ENCODE peak calls at places on chromosomes 13 and 19, in seven cellular contexts. One of them, this sample, is unnamed.

GRCh38 chr13:110872768-110873638 is 41.9 kb downstream of the ANKRD10 start:
- DNase-seq in cardiac fibroblast: no peak
- DNase-seq in fibroblast of mammary gland: no peak
- DNase-seq in body of pancreas: no peak
- DNase-seq in hepatocyte: no peak
- DNase-seq in transverse colon: no peak
- DNase-seq in A549: no peak
- DNase-seq in this sample: no peak

GRCh38 chr13:94710881-94711560 is 1.3 kb downstream of the SOX21 start:
- DNase-seq in cardiac fibroblast: peak; percentile 5
- DNase-seq in A549: peak; percentile 55
- DNase-seq in transverse colon: no peak
- DNase-seq in hepatocyte: peak; percentile 43
- DNase-seq in body of pancreas: no peak
- DNase-seq in fibroblast of mammary gland: no peak
- DNase-seq in this sample: peak; percentile 11

GRCh38 chr13:109093988-109094387 is 464.6 kb downstream of the MYO16 start:
- DNase-seq in body of pancreas: no peak
- DNase-seq in cardiac fibroblast: no peak
- DNase-seq in hepatocyte: no peak
- DNase-seq in transverse colon: no peak
- DNase-seq in A549: no peak
- DNase-seq in fibroblast of mammary gland: no peak
- DNase-seq in this sample: no peak

GRCh38 chr13:66574606-66575005 is 655.5 kb downstream of the PCDH9 start:
- DNase-seq in fibroblast of mammary gland: no peak
- DNase-seq in transverse colon: no peak
- DNase-seq in A549: no peak
- DNase-seq in body of pancreas: no peak
- DNase-seq in cardiac fibroblast: no peak
- DNase-seq in hepatocyte: no peak
- DNase-seq in this sample: peak; percentile 48

GRCh38 chr13:49436890-49437289 is 7.0 kb downstream of the CAB39L start:
- DNase-seq in transverse colon: no peak
- DNase-seq in fibroblast of mammary gland: peak; percentile 79
- DNase-seq in A549: no peak
- DNase-seq in hepatocyte: peak; percentile 20
- DNase-seq in cardiac fibroblast: peak; percentile 79
- DNase-seq in body of pancreas: peak; percentile 43
- DNase-seq in this sample: peak; percentile 65

GRCh38 chr13:28346136-28346535 is 148.8 kb downstream of the FLT1 start:
- DNase-seq in hepatocyte: no peak
- DNase-seq in A549: no peak
- DNase-seq in fibroblast of mammary gland: no peak
- DNase-seq in transverse colon: no peak
- DNase-seq in cardiac fibroblast: no peak
- DNase-seq in body of pancreas: no peak
- DNase-seq in this sample: no peak

GRCh38 chr19:55336101-55336500 is 3.6 kb upstream of the KMT5C start:
- DNase-seq in body of pancreas: no peak
- DNase-seq in transverse colon: no peak
- DNase-seq in cardiac fibroblast: no peak
- DNase-seq in fibroblast of mammary gland: no peak
- DNase-seq in hepatocyte: no peak
- DNase-seq in A549: no peak
- DNase-seq in this sample: no peak

GRCh38 chr19:29255912-29256311 is 43.0 kb upstream of the UQCRFS1 start:
- DNase-seq in cardiac fibroblast: no peak
- DNase-seq in transverse colon: no peak
- DNase-seq in body of pancreas: no peak
- DNase-seq in A549: no peak
- DNase-seq in fibroblast of mammary gland: no peak
- DNase-seq in hepatocyte: no peak
- DNase-seq in this sample: no peak

GRCh38 chr19:48918071-48918470 is 15.4 kb upstream of the DHDH start:
- DNase-seq in fibroblast of mammary gland: no peak
- DNase-seq in hepatocyte: no peak
- DNase-seq in body of pancreas: no peak
- DNase-seq in transverse colon: no peak
- DNase-seq in cardiac fibroblast: no peak
- DNase-seq in A549: no peak
- DNase-seq in this sample: no peak

GRCh38 chr19:3783660-3784584 is 2.3 kb downstream of the MATK start:
- DNase-seq in A549: no peak
- DNase-seq in transverse colon: no peak
- DNase-seq in fibroblast of mammary gland: no peak
- DNase-seq in hepatocyte: no peak
- DNase-seq in body of pancreas: no peak
- DNase-seq in cardiac fibroblast: no peak
- DNase-seq in this sample: no peak

GRCh38 chr13:99425485-99426341 is 75.6 kb upstream of the TM9SF2 start:
- DNase-seq in hepatocyte: no peak
- DNase-seq in fibroblast of mammary gland: no peak
- DNase-seq in transverse colon: peak; percentile 64
- DNase-seq in body of pancreas: no peak
- DNase-seq in cardiac fibroblast: no peak
- DNase-seq in A549: no peak
- DNase-seq in this sample: no peak

GRCh38 chr13:107276936-107277335 is 709.0 kb upstream of the ARGLU1 start:
- DNase-seq in cardiac fibroblast: peak; percentile 23
- DNase-seq in body of pancreas: no peak
- DNase-seq in hepatocyte: no peak
- DNase-seq in A549: no peak
- DNase-seq in fibroblast of mammary gland: no peak
- DNase-seq in transverse colon: no peak
- DNase-seq in this sample: peak; percentile 19

GRCh38 chr13:79455331-79455730 is 25.6 kb upstream of the NDFIP2 start:
- DNase-seq in transverse colon: no peak
- DNase-seq in body of pancreas: no peak
- DNase-seq in A549: no peak
- DNase-seq in cardiac fibroblast: no peak
- DNase-seq in fibroblast of mammary gland: peak; percentile 30
- DNase-seq in hepatocyte: no peak
- DNase-seq in this sample: no peak

GRCh38 chr19:41324921-41325639 is 15.1 kb downstream of the CCDC97 start:
- DNase-seq in cardiac fibroblast: peak; percentile 84
- DNase-seq in hepatocyte: peak; percentile 80
- DNase-seq in transverse colon: peak; percentile 57
- DNase-seq in A549: peak; percentile 83
- DNase-seq in body of pancreas: peak; percentile 62
- DNase-seq in fibroblast of mammary gland: peak; percentile 95
- DNase-seq in this sample: peak; percentile 83
- H3K4me3 ChIP-seq in cardiac fibroblast: no peak overlapping the region
- H3K4me3 ChIP-seq in hepatocyte: peak overlapping the region; percentile 10
- H3K4me3 ChIP-seq in transverse colon: no peak overlapping the region
- H3K4me3 ChIP-seq in A549: no peak overlapping the region
- H3K4me3 ChIP-seq in body of pancreas: no peak overlapping the region
- H3K4me3 ChIP-seq in fibroblast of mammary gland: peak overlapping the region; percentile 5
- H3K4me3 ChIP-seq in this sample: no peak overlapping the region

GRCh38 chr19:40444181-40445005 is at the start of gene SERTAD3:
- DNase-seq in cardiac fibroblast: peak; percentile 97
- DNase-seq in fibroblast of mammary gland: peak; percentile 89
- DNase-seq in body of pancreas: peak; percentile 99
- DNase-seq in transverse colon: peak; percentile 99
- DNase-seq in hepatocyte: peak; percentile 99
- DNase-seq in A549: peak; percentile 100
- DNase-seq in this sample: peak; percentile 97
- TF ChIP-seq CTCF in cardiac fibroblast: peak; percentile 9
- TF ChIP-seq CTCF in fibroblast of mammary gland: no peak
- TF ChIP-seq CTCF in body of pancreas: peak; percentile 27
- TF ChIP-seq CTCF in transverse colon: no peak
- TF ChIP-seq CTCF in hepatocyte: peak; percentile 51
- TF ChIP-seq CTCF in A549: peak; percentile 58
- TF ChIP-seq CTCF in this sample: peak; percentile 35

GRCh38 chr19:18401580-18402112 is 4.2 kb upstream of the LRRC25 start:
- DNase-seq in A549: no peak
- DNase-seq in transverse colon: peak; percentile 85
- DNase-seq in cardiac fibroblast: peak; percentile 85
- DNase-seq in fibroblast of mammary gland: peak; percentile 71
- DNase-seq in hepatocyte: peak; percentile 90
- DNase-seq in body of pancreas: peak; percentile 48
- DNase-seq in this sample: peak; percentile 57
- H3K4me3 ChIP-seq in A549: no peak overlapping the region
- H3K4me3 ChIP-seq in transverse colon: no peak overlapping the region
- H3K4me3 ChIP-seq in cardiac fibroblast: no peak overlapping the region
- H3K4me3 ChIP-seq in fibroblast of mammary gland: no peak overlapping the region
- H3K4me3 ChIP-seq in hepatocyte: no peak overlapping the region
- H3K4me3 ChIP-seq in body of pancreas: no peak overlapping the region
- H3K4me3 ChIP-seq in this sample: no peak overlapping the region

DNA sequence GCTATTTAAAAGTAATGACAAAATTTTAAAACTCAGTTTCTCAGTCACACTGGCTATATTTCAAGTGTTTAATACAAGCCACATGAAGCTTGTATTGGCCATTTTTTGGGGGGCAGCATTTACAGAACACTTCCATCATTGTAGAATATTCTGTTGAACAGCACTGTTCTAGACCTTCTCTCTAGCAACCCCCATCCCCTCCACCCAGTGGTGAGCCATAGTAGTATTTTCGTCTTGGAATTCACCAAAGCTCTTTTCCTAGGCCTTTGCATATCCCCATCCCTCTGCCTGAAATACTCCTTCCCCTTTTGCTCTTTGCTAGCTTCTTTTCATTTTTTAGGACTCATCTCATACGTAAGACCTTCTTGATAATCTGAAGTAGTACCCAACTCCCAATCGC is 99.5 kb downstream of the ZC3H13 start:
- DNase-seq in body of pancreas: no peak
- DNase-seq in cardiac fibroblast: no peak
- DNase-seq in transverse colon: no peak
- DNase-seq in hepatocyte: no peak
- DNase-seq in fibroblast of mammary gland: no peak
- DNase-seq in A549: no peak
- DNase-seq in this sample: no peak
- TF ChIP-seq CTCF in body of pancreas: no peak
- TF ChIP-seq CTCF in cardiac fibroblast: no peak
- TF ChIP-seq CTCF in transverse colon: no peak
- TF ChIP-seq CTCF in hepatocyte: no peak
- TF ChIP-seq CTCF in fibroblast of mammary gland: no peak
- TF ChIP-seq CTCF in A549: no peak
- TF ChIP-seq CTCF in this sample: no peak

GRCh38 chr19:6730153-6730804 is 7.1 kb downstream of the GPR108 start:
- DNase-seq in cardiac fibroblast: no peak
- DNase-seq in A549: peak; percentile 49
- DNase-seq in hepatocyte: peak; percentile 92
- DNase-seq in transverse colon: peak; percentile 94
- DNase-seq in body of pancreas: peak; percentile 82
- DNase-seq in fibroblast of mammary gland: peak; percentile 12
- DNase-seq in this sample: no peak
- H3K4me3 ChIP-seq in cardiac fibroblast: no peak overlapping the region
- H3K4me3 ChIP-seq in A549: no peak overlapping the region
- H3K4me3 ChIP-seq in hepatocyte: no peak overlapping the region
- H3K4me3 ChIP-seq in transverse colon: peak overlapping the region; percentile 1
- H3K4me3 ChIP-seq in body of pancreas: no peak overlapping the region
- H3K4me3 ChIP-seq in fibroblast of mammary gland: no peak overlapping the region
- H3K4me3 ChIP-seq in this sample: no peak overlapping the region

GRCh38 chr19:1384478-1385110 is 887 bp downstream of the NDUFS7 start:
- DNase-seq in cardiac fibroblast: no peak
- DNase-seq in hepatocyte: no peak
- DNase-seq in transverse colon: no peak
- DNase-seq in body of pancreas: no peak
- DNase-seq in A549: no peak
- DNase-seq in fibroblast of mammary gland: no peak
- DNase-seq in this sample: no peak

GRCh38 chr19:1384085-1384462 is 367 bp downstream of the NDUFS7 start:
- DNase-seq in hepatocyte: no peak
- DNase-seq in fibroblast of mammary gland: no peak
- DNase-seq in cardiac fibroblast: no peak
- DNase-seq in body of pancreas: peak; percentile 7
- DNase-seq in A549: no peak
- DNase-seq in transverse colon: no peak
- DNase-seq in this sample: no peak

GRCh38 chr19:1382250-1382649 is 1.5 kb upstream of the NDUFS7 start:
- DNase-seq in cardiac fibroblast: no peak
- DNase-seq in fibroblast of mammary gland: no peak
- DNase-seq in body of pancreas: no peak
- DNase-seq in A549: no peak
- DNase-seq in transverse colon: no peak
- DNase-seq in hepatocyte: no peak
- DNase-seq in this sample: no peak

GRCh38 chr19:1383014-1383310 is 745 bp upstream of the NDUFS7 start:
- DNase-seq in cardiac fibroblast: no peak
- DNase-seq in hepatocyte: no peak
- DNase-seq in transverse colon: no peak
- DNase-seq in fibroblast of mammary gland: no peak
- DNase-seq in A549: peak; percentile 37
- DNase-seq in body of pancreas: no peak
- DNase-seq in this sample: no peak

GRCh38 chr19:1383311-1384084 is at the start of gene NDUFS7:
- DNase-seq in transverse colon: peak; percentile 91
- DNase-seq in cardiac fibroblast: peak; percentile 96
- DNase-seq in A549: peak; percentile 47
- DNase-seq in body of pancreas: peak; percentile 93
- DNase-seq in fibroblast of mammary gland: peak; percentile 91
- DNase-seq in hepatocyte: peak; percentile 95
- DNase-seq in this sample: peak; percentile 93
- TF ChIP-seq CTCF in transverse colon: peak; percentile 12
- TF ChIP-seq CTCF in cardiac fibroblast: peak; percentile 9
- TF ChIP-seq CTCF in A549: peak; percentile 12
- TF ChIP-seq CTCF in body of pancreas: peak; percentile 51
- TF ChIP-seq CTCF in fibroblast of mammary gland: peak; percentile 11
- TF ChIP-seq CTCF in hepatocyte: no peak
- TF ChIP-seq CTCF in this sample: no peak

GRCh38 chr13:23185542-23185941 is 4.8 kb downstream of the SGCG start:
- DNase-seq in transverse colon: no peak
- DNase-seq in hepatocyte: no peak
- DNase-seq in body of pancreas: no peak
- DNase-seq in A549: no peak
- DNase-seq in fibroblast of mammary gland: no peak
- DNase-seq in cardiac fibroblast: no peak
- DNase-seq in this sample: no peak

GRCh38 chr13:23182142-23182541 is 1.4 kb downstream of the SGCG start:
- DNase-seq in A549: no peak
- DNase-seq in cardiac fibroblast: no peak
- DNase-seq in body of pancreas: no peak
- DNase-seq in hepatocyte: no peak
- DNase-seq in fibroblast of mammary gland: no peak
- DNase-seq in transverse colon: no peak
- DNase-seq in this sample: no peak

GRCh38 chr13:23180711-23181110 is at the start of gene SGCG:
- DNase-seq in A549: no peak
- DNase-seq in fibroblast of mammary gland: no peak
- DNase-seq in transverse colon: no peak
- DNase-seq in body of pancreas: no peak
- DNase-seq in cardiac fibroblast: no peak
- DNase-seq in hepatocyte: no peak
- DNase-seq in this sample: no peak

DNA sequence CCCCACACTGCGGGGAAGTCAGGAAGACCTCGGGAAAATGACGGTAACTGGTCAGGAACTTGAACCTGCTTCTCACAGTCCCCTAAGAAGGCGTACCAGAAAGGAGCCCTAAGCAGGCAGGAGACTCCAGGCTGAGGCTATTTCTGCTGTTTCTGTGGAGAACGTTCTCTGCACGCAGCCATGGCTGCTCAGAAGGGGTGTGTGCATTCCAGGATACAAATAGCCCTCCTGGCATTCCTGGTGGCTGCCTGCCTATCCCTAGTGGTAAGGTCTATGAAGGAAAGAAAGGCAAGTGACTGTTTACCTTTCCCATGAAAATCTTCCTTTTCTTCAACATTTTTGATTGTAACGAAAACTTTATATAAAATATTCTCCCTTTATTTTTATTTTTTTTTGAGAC is 2.5 kb downstream of the SGCG start:
- DNase-seq in transverse colon: no peak
- DNase-seq in A549: no peak
- DNase-seq in cardiac fibroblast: no peak
- DNase-seq in body of pancreas: no peak
- DNase-seq in fibroblast of mammary gland: no peak
- DNase-seq in hepatocyte: no peak
- DNase-seq in this sample: no peak
- H3K4me3 ChIP-seq in transverse colon: no peak overlapping the region
- H3K4me3 ChIP-seq in A549: no peak overlapping the region
- H3K4me3 ChIP-seq in cardiac fibroblast: no peak overlapping the region
- H3K4me3 ChIP-seq in body of pancreas: no peak overlapping the region
- H3K4me3 ChIP-seq in fibroblast of mammary gland: no peak overlapping the region
- H3K4me3 ChIP-seq in hepatocyte: no peak overlapping the region
- H3K4me3 ChIP-seq in this sample: no peak overlapping the region

This sample was measured in astrocyte of the spinal cord.